ENCODE peak calls at places on chromosomes 13 and 19, in four cellular contexts. Z, D, T and S are unnamed samples. For H3K27me3, the result is how much of the 10 kb centered on the place peaks cover.

GRCh38 chr13:18949970-18950369 is 231.7 kb downstream of the TUBA3C start:
- DNase-seq in D (no peak), T (no peak), Z (no peak), S (no peak)

GRCh38 chr13:66835040-66835628 is 395.0 kb downstream of the PCDH9 start:
- DNase-seq in D (peak), T (peak), Z (peak), S (peak)

GRCh38 chr19:6103217-6103644 is 7.1 kb downstream of the RFX2 start:
- DNase-seq in T (peak), D (peak), Z (peak), S (no peak)

GRCh38 chr13:101111894-101112293 is 304.4 kb downstream of the NALCN start:
- DNase-seq in T (peak), D (no peak), Z (no peak), S (no peak)

GRCh38 chr19:14943601-14944000 is 2.3 kb downstream of the OR7C2 start:
- DNase-seq in Z (no peak), T (peak), D (no peak), S (no peak)

GRCh38 chr19:28878862-28879566 is 333.9 kb downstream of the UQCRFS1 start:
- DNase-seq in Z (peak), T (peak), D (peak), S (peak)

GRCh38 chr13:107138468-107138867 is 570.5 kb upstream of the ARGLU1 start:
- DNase-seq in Z (no peak), T (no peak), D (no peak), S (peak)

GRCh38 chr19:1567116-1567847 is 843 bp downstream of the MEX3D start:
- DNase-seq in D (no peak), Z (no peak), T (peak), S (no peak)

GRCh38 chr13:40221460-40222201 is 444.8 kb downstream of the FOXO1 start:
- DNase-seq in T (peak), D (no peak), Z (no peak), S (no peak)

GRCh38 chr13:109397285-109397684 is 389.1 kb downstream of the IRS2 start:
- DNase-seq in D (no peak), T (no peak), Z (no peak), S (no peak)

GRCh38 chr13:73341748-73342147 is 282.9 kb downstream of the KLF5 start:
- DNase-seq in Z (no peak), D (no peak), T (peak), S (peak)

GRCh38 chr19:10565028-10565566 is 713 bp downstream of the KRI1 start:
- DNase-seq in T (peak), Z (peak), D (peak), S (peak)

GRCh38 chr13:107678075-107678689 is 537.2 kb downstream of the LIG4 start:
- DNase-seq in D (no peak), T (peak), Z (no peak), S (peak)

GRCh38 chr13:75489502-75490263 is 7.7 kb upstream of the TBC1D4 start:
- DNase-seq in Z (no peak), D (no peak), T (peak), S (no peak)

GRCh38 chr19:47226426-47227346 is 4.3 kb downstream of the BBC3 start:
- DNase-seq in Z (peak), T (peak), D (peak), S (peak)

GRCh38 chr19:58170860-58171259 is 12.0 kb upstream of the ZNF274 start:
- DNase-seq in D (no peak), T (no peak), Z (no peak), S (no peak)

GRCh38 chr13:98480915-98481510 is 95.9 kb downstream of the STK24 start:
- DNase-seq in Z (no peak), T (peak), D (no peak), S (no peak)

GRCh38 chr13:41561179-41561578 is 103.8 kb downstream of the RGCC start:
- DNase-seq in T (peak), D (no peak), Z (no peak), S (no peak)
- H3K27me3 ChIP-seq in T (under half), D (under half), Z (under half), S (under half)

GRCh38 chr13:80712026-80712425 is 371.1 kb upstream of the SPRY2 start:
- DNase-seq in D (no peak), Z (no peak), T (no peak), S (no peak)

GRCh38 chr13:80717834-80718233 is 376.9 kb upstream of the SPRY2 start:
- DNase-seq in D (no peak), Z (no peak), T (no peak), S (no peak)

GRCh38 chr13:80718970-80719369 is 378.0 kb upstream of the SPRY2 start:
- DNase-seq in Z (no peak), D (no peak), T (no peak), S (no peak)

GRCh38 chr13:80721689-80722088 is 380.8 kb upstream of the SPRY2 start:
- DNase-seq in Z (no peak), D (no peak), T (no peak), S (no peak)

DNA sequence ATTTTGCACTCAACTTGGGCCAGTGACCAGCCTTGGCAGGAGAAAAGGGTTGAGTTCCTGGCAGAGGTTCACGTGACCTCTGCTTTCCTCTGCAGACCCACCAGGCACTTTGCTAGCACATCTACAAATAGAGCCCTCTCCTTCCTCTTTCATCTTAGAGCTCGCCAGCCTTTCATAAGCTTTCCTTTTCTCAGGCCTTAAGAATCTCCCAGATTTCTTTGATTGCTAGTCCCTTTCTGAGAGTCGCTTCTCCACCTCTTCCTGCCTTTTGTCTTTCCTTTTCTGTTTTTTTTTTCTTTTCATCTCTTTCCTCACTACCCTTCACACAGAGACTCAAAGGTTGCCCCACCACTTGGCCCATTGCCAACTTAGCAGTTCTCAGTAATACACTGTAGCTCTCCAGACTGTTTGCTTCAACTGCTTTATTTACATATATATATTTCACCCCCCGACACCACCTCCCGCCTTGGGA is 375.7 kb upstream of the SPRY2 start:
- DNase-seq in Z (no peak), D (peak), T (peak), S (no peak)
- H3K27me3 ChIP-seq in Z (under half), D (under half), T (under half), S (under half)

DNA sequence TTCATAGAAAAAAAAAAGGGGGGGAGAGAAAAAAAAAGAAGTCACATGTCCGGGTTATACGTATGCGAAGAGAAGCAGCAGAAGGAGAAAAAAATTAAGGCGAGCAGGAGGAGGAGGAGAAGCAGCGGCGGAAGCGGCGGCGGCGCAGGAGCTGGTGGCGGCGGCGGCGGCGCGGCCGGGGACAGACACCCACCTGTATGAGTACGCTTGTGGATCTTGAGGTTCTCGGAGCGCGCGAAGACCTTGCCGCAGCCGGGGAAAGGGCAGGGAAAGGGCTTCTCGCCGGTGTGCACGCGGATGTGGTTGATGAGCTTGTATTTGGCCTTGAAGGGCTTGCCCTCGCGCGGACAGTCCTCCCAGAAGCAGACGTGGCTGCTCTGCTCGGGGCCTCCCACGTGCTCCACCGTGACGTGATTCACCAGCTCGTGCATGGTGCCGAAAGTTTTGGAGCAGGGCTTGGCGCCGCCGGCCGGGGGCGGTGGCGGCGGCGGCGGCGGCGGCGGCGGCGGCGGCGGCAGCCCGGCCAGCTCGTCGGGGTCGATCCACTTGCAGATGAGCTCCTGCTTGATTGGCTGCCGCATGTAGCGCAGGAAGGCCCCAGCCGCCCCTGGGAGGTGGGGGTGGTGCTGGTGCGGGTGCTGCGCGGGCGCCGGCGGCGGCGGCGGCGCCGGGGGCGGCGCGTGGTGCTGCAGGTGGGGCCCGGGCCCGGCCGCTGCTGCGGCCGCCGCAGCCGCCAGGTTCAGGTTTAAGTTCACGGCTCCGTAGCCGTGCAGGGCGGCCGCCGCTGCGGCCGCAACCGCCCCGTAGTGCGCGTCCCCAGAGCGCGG is 1.4 kb downstream of the ZIC5 start:
- DNase-seq in Z (no peak), D (no peak), T (no peak), S (peak)
- H3K27me3 ChIP-seq in Z (half or more), D (half or more), T (half or more), S (under half)

GRCh38 chr19:55716531-55716930 is 21.7 kb downstream of the NLRP9 start:
- DNase-seq in T (no peak), D (no peak), Z (no peak), S (no peak)

GRCh38 chr19:55723491-55723890 is 14.7 kb downstream of the NLRP9 start:
- DNase-seq in T (no peak), D (no peak), Z (no peak), S (no peak)

GRCh38 chr19:55720801-55721200 is 17.4 kb downstream of the NLRP9 start:
- DNase-seq in Z (no peak), D (no peak), T (no peak), S (no peak)

GRCh38 chr19:55717251-55717650 is 21.0 kb downstream of the NLRP9 start:
- DNase-seq in D (no peak), Z (no peak), T (no peak), S (no peak)

DNA sequence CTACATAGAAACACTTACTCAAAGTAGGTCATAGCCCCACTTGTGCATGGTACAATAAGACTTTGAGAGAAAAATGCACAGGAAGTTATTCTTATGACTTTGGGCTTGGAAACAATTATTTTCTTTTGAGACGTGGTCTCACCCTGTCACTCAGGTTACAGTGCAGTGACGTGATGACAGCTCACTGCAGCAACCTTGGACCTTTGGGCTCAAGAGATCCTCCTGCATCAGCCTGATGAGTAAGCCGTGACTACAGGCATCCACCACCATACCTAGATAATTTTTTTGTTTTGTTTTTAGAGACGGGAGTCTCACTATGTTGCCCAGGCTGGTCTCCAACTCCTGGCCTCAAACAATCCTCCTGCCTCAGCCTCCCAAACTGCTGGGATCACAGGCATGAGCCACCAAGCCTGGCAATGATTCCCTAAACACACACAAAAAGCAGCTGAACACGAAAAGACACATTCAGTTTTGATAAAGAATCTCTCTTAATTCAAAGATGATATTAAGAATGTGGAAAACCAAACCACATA is 17.9 kb downstream of the NLRP9 start:
- DNase-seq in T (no peak), D (no peak), Z (no peak), S (no peak)
- H3K27me3 ChIP-seq in T (under half), D (under half), Z (under half), S (under half)

GRCh38 chr13:112984954-112985802 is 16.2 kb downstream of the MCF2L start:
- DNase-seq in Z (no peak), D (no peak), T (no peak), S (no peak)

GRCh38 chr13:112983042-112983305 is 14.0 kb downstream of the MCF2L start:
- DNase-seq in D (no peak), Z (no peak), T (no peak), S (no peak)

GRCh38 chr13:112985803-112986408 is 16.9 kb downstream of the MCF2L start:
- DNase-seq in Z (no peak), T (no peak), D (no peak), S (no peak)

GRCh38 chr13:112983428-112984196 is 14.6 kb downstream of the MCF2L start:
- DNase-seq in T (no peak), Z (no peak), D (peak), S (no peak)

GRCh38 chr13:112984501-112984900 is 15.5 kb downstream of the MCF2L start:
- DNase-seq in T (no peak), Z (no peak), D (no peak), S (no peak)
- H3K27me3 ChIP-seq in T (half or more), Z (under half), D (under half), S (under half)

DNA sequence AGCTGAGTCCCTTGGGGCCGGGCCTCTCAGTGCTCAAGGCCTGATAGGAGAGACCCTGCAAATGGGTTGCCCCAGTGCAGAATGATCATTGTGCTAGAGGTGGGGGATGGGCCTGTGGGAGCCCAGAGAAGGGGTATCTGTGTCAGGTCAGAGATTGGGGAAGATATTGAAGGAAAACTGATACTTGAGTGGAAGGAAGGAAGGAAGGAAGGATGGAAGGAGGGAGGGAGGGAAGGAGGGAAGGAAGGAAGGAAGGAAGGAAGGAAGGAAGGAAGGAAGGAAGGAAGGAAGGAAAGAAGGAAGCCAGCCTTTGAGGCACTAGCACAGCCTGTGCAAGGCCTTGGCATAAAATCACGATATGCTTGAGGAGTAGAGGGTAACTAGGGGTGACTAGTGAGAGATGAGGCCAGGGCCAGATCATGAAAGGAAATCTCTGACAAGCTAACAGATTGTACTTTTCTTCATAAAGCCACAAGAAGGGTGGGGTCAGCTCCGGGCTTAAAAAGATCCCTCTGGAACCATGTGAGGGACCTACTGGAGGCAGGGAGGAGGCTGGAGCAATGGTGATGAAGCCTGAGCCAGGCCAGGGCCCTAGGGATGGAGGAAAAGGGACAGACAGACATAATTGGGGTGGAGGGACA is 11.4 kb downstream of the PTH2 start:
- DNase-seq in D (no peak), Z (no peak), T (no peak), S (no peak)
- H3K27me3 ChIP-seq in D (under half), Z (under half), T (under half), S (under half)

DNA sequence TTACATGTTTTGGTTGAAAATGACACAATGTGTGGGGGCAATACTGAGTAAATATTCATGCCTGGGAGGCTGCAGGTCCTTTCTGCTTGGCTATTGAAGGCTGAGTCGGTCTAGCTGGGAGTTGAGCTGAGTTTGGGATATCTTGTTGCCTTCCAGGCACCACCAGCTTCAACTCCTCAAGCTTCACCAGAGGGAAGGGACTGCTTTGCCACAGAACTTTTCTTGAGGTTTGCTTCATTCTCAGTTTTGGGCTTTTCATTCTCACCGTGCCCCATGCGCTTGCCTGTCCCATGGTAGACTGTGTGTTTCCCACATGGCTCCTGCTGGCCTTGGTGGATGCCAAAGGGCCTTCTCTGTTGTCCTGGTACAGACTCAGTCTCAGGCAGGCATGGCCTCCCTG is 198.2 kb upstream of the SOX1 start:
- DNase-seq in D (no peak), T (no peak), Z (no peak), S (no peak)
- H3K27me3 ChIP-seq in D (under half), T (under half), Z (under half), S (under half)

DNA sequence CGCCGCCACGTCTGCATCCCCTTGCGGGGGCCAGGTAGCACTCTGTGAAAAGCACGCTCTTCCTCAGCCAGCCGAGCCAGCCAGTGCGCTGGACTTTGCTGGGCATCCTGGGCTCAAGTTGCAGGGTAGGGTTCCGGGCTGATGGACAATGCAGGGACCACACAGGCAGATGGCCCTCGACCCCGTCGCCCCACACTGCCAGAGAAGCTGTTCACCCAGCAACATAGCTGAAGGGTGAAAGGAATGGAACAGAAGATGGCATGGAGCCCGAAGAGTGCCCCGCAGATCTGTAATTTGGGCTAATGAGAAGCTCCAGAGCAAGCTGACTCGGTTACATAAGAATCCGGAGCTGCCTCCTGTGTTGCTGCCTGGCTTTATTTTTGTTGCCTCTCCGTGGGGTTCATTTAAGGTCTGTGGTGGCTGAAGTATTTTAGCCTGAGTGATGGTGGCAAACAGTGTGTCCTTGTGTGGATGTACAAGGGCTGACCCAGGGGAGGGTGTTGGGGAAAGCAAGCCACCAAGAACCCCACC is 105.8 kb downstream of the SOX1 start:
- DNase-seq in D (no peak), Z (no peak), T (no peak), S (no peak)
- H3K27me3 ChIP-seq in D (under half), Z (under half), T (under half), S (under half)

GRCh38 chr13:59459972-59460371 is 703.8 kb downstream of the DIAPH3 start:
- DNase-seq in Z (no peak), T (peak), D (no peak), S (peak)
- H3K27me3 ChIP-seq in Z (under half), T (under half), D (under half), S (under half)

GRCh38 chr13:25084101-25084500 is 11.8 kb upstream of the PABPC3 start:
- DNase-seq in D (no peak), T (no peak), Z (no peak), S (no peak)

GRCh38 chr13:25085125-25085742 is 10.7 kb upstream of the PABPC3 start:
- DNase-seq in Z (no peak), D (peak), T (peak), S (peak)

DNA sequence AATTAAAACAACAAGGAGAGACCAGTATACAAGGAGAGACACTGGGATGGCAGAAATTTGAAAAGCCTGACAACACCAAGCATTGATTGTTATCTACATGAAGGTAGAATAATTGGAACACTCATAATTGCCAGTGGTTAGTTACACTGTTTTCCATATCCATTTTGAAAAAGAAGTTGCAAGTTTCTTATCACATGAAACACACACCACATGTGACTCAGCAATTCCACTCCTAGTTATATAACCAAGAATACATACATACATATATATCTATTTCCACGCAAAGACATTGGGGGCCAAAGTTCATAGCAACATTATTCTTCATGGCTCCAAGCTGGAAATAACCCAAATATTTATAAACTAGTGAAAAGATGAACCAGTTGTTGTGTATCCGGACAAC is 15.2 kb upstream of the PABPC3 start:
- DNase-seq in T (no peak), D (no peak), Z (no peak), S (no peak)
- H3K27me3 ChIP-seq in T (under half), D (under half), Z (under half), S (under half)